ENCODE peak calls at places on chromosomes 1 and 21, in five cellular contexts. One of them, this sample, is unnamed.

GRCh38 chr21:18443085-18443484 is 39.5 kb upstream of the TMPRSS15 start:
- DNase-seq in RWPE1: no peak
- DNase-seq in stimulated activated naive CD4-positive, alpha-beta T cell treated with Interleukin-2 at 50 U/mL for 16 hours: no peak
- DNase-seq in ovary: no peak
- DNase-seq in fibroblast of lung: no peak
- DNase-seq in this sample: no peak

GRCh38 chr1:205936316-205936715 is 6.9 kb downstream of the SLC26A9 start:
- DNase-seq in fibroblast of lung: no peak
- DNase-seq in RWPE1: no peak
- DNase-seq in stimulated activated naive CD4-positive, alpha-beta T cell treated with Interleukin-2 at 50 U/mL for 16 hours: no peak
- DNase-seq in ovary: no peak
- DNase-seq in this sample: no peak

GRCh38 chr1:201450721-201451291 is 18.2 kb downstream of the PHLDA3 start:
- DNase-seq in stimulated activated naive CD4-positive, alpha-beta T cell treated with Interleukin-2 at 50 U/mL for 16 hours: no peak
- DNase-seq in ovary: peak; percentile 84
- DNase-seq in RWPE1: no peak
- DNase-seq in fibroblast of lung: peak; percentile 76
- DNase-seq in this sample: no peak

GRCh38 chr1:25927541-25928265 is 21.5 kb upstream of the STMN1 start:
- DNase-seq in ovary: no peak
- DNase-seq in stimulated activated naive CD4-positive, alpha-beta T cell treated with Interleukin-2 at 50 U/mL for 16 hours: no peak
- DNase-seq in fibroblast of lung: no peak
- DNase-seq in RWPE1: no peak
- DNase-seq in this sample: no peak

GRCh38 chr1:109885589-109885988 is 25.1 kb upstream of the CSF1 start:
- DNase-seq in stimulated activated naive CD4-positive, alpha-beta T cell treated with Interleukin-2 at 50 U/mL for 16 hours: no peak
- DNase-seq in fibroblast of lung: no peak
- DNase-seq in ovary: no peak
- DNase-seq in RWPE1: no peak
- DNase-seq in this sample: no peak

GRCh38 chr1:117003253-117003875 is 1.8 kb downstream of the CD101 start:
- DNase-seq in ovary: no peak
- DNase-seq in fibroblast of lung: no peak
- DNase-seq in RWPE1: no peak
- DNase-seq in stimulated activated naive CD4-positive, alpha-beta T cell treated with Interleukin-2 at 50 U/mL for 16 hours: no peak
- DNase-seq in this sample: no peak

GRCh38 chr21:39688010-39688409 is 57.0 kb upstream of the IGSF5 start:
- DNase-seq in ovary: no peak
- DNase-seq in RWPE1: no peak
- DNase-seq in stimulated activated naive CD4-positive, alpha-beta T cell treated with Interleukin-2 at 50 U/mL for 16 hours: no peak
- DNase-seq in fibroblast of lung: no peak
- DNase-seq in this sample: no peak

GRCh38 chr1:100955322-100955721 is 59.4 kb downstream of the SLC30A7 start:
- DNase-seq in fibroblast of lung: peak; percentile 87
- DNase-seq in stimulated activated naive CD4-positive, alpha-beta T cell treated with Interleukin-2 at 50 U/mL for 16 hours: no peak
- DNase-seq in RWPE1: peak; percentile 32
- DNase-seq in ovary: no peak
- DNase-seq in this sample: no peak

GRCh38 chr1:97792655-97793054 is 128.2 kb downstream of the DPYD start:
- DNase-seq in ovary: no peak
- DNase-seq in RWPE1: no peak
- DNase-seq in fibroblast of lung: no peak
- DNase-seq in stimulated activated naive CD4-positive, alpha-beta T cell treated with Interleukin-2 at 50 U/mL for 16 hours: no peak
- DNase-seq in this sample: no peak

GRCh38 chr21:37620401-37620800 is 253.8 kb downstream of the DYRK1A start:
- DNase-seq in RWPE1: no peak
- DNase-seq in ovary: no peak
- DNase-seq in fibroblast of lung: peak; percentile 8
- DNase-seq in stimulated activated naive CD4-positive, alpha-beta T cell treated with Interleukin-2 at 50 U/mL for 16 hours: no peak
- DNase-seq in this sample: no peak

GRCh38 chr1:13801232-13801631 is 101.2 kb downstream of the PRDM2 start:
- DNase-seq in ovary: no peak
- DNase-seq in stimulated activated naive CD4-positive, alpha-beta T cell treated with Interleukin-2 at 50 U/mL for 16 hours: no peak
- DNase-seq in fibroblast of lung: no peak
- DNase-seq in RWPE1: peak; percentile 77
- DNase-seq in this sample: no peak

GRCh38 chr1:155003766-155004351 is 1.3 kb downstream of the ZBTB7B start:
- DNase-seq in RWPE1: no peak
- DNase-seq in ovary: peak; percentile 81
- DNase-seq in stimulated activated naive CD4-positive, alpha-beta T cell treated with Interleukin-2 at 50 U/mL for 16 hours: no peak
- DNase-seq in fibroblast of lung: peak; percentile 61
- DNase-seq in this sample: no peak

GRCh38 chr1:59367269-59368006 is 70.5 kb downstream of the FGGY start:
- DNase-seq in fibroblast of lung: peak; percentile 98
- DNase-seq in stimulated activated naive CD4-positive, alpha-beta T cell treated with Interleukin-2 at 50 U/mL for 16 hours: no peak
- DNase-seq in ovary: peak; percentile 82
- DNase-seq in RWPE1: no peak
- DNase-seq in this sample: no peak

GRCh38 chr1:229855999-229856650 is 210.9 kb upstream of the GALNT2 start:
- DNase-seq in stimulated activated naive CD4-positive, alpha-beta T cell treated with Interleukin-2 at 50 U/mL for 16 hours: no peak
- DNase-seq in RWPE1: no peak
- DNase-seq in ovary: peak; percentile 49
- DNase-seq in fibroblast of lung: no peak
- DNase-seq in this sample: no peak

GRCh38 chr1:210438928-210439841 is 110.5 kb downstream of the HHAT start:
- DNase-seq in ovary: no peak
- DNase-seq in stimulated activated naive CD4-positive, alpha-beta T cell treated with Interleukin-2 at 50 U/mL for 16 hours: no peak
- DNase-seq in fibroblast of lung: peak; percentile 49
- DNase-seq in RWPE1: peak; percentile 11
- DNase-seq in this sample: no peak

GRCh38 chr1:87880747-87881133 is 552.1 kb downstream of the LMO4 start:
- DNase-seq in fibroblast of lung: no peak
- DNase-seq in ovary: no peak
- DNase-seq in stimulated activated naive CD4-positive, alpha-beta T cell treated with Interleukin-2 at 50 U/mL for 16 hours: no peak
- DNase-seq in RWPE1: no peak
- DNase-seq in this sample: no peak

GRCh38 chr1:3198371-3199287 is 129.6 kb downstream of the PRDM16 start:
- DNase-seq in stimulated activated naive CD4-positive, alpha-beta T cell treated with Interleukin-2 at 50 U/mL for 16 hours: no peak
- DNase-seq in ovary: no peak
- DNase-seq in RWPE1: no peak
- DNase-seq in fibroblast of lung: no peak
- DNase-seq in this sample: no peak

GRCh38 chr1:154221815-154222081 is 993 bp downstream of the UBAP2L start:
- DNase-seq in stimulated activated naive CD4-positive, alpha-beta T cell treated with Interleukin-2 at 50 U/mL for 16 hours: no peak
- DNase-seq in ovary: no peak
- DNase-seq in fibroblast of lung: peak; percentile 83
- DNase-seq in RWPE1: no peak
- DNase-seq in this sample: no peak

GRCh38 chr1:205266584-205267305 is 39.0 kb downstream of the TMCC2 start:
- DNase-seq in stimulated activated naive CD4-positive, alpha-beta T cell treated with Interleukin-2 at 50 U/mL for 16 hours: no peak
- DNase-seq in ovary: no peak
- DNase-seq in fibroblast of lung: no peak
- DNase-seq in RWPE1: no peak
- DNase-seq in this sample: no peak

GRCh38 chr1:151991663-151992344 is 1.9 kb downstream of the S100A10 start:
- DNase-seq in stimulated activated naive CD4-positive, alpha-beta T cell treated with Interleukin-2 at 50 U/mL for 16 hours: no peak
- DNase-seq in fibroblast of lung: no peak
- DNase-seq in ovary: no peak
- DNase-seq in RWPE1: no peak
- DNase-seq in this sample: no peak

GRCh38 chr1:175192111-175192629 is 406 bp downstream of the KIAA0040 start:
- DNase-seq in ovary: peak; percentile 68
- DNase-seq in stimulated activated naive CD4-positive, alpha-beta T cell treated with Interleukin-2 at 50 U/mL for 16 hours: peak; percentile 49
- DNase-seq in RWPE1: no peak
- DNase-seq in fibroblast of lung: no peak
- DNase-seq in this sample: no peak

GRCh38 chr1:66278260-66279046 is 255.5 kb upstream of the SGIP1 start:
- DNase-seq in RWPE1: no peak
- DNase-seq in fibroblast of lung: no peak
- DNase-seq in stimulated activated naive CD4-positive, alpha-beta T cell treated with Interleukin-2 at 50 U/mL for 16 hours: no peak
- DNase-seq in ovary: no peak
- DNase-seq in this sample: no peak

GRCh38 chr1:50620680-50621329 is 197.6 kb upstream of the DMRTA2 start:
- DNase-seq in ovary: no peak
- DNase-seq in stimulated activated naive CD4-positive, alpha-beta T cell treated with Interleukin-2 at 50 U/mL for 16 hours: no peak
- DNase-seq in RWPE1: peak; percentile 90
- DNase-seq in fibroblast of lung: peak; percentile 37
- DNase-seq in this sample: no peak

GRCh38 chr1:51491166-51491981 is 27.7 kb downstream of the EPS15 start:
- DNase-seq in fibroblast of lung: no peak
- DNase-seq in ovary: no peak
- DNase-seq in stimulated activated naive CD4-positive, alpha-beta T cell treated with Interleukin-2 at 50 U/mL for 16 hours: no peak
- DNase-seq in RWPE1: peak; percentile 7
- DNase-seq in this sample: no peak

This sample was measured in activated effector memory CD4-positive, alpha-beta T cell treated with Interleukin-2 at 50 U/mL for 16 hours.